ENCODE peak calls at places on chromosome 1, in four cellular contexts. U, R, M and J are unnamed samples.

GRCh38 chr1:8063298-8064068 is 37.4 kb upstream of the ERRFI1 start:
- DNase-seq in U (no peak), R (no peak), M (no peak), J (no peak)

GRCh38 chr1:162300057-162300917 is 76.4 kb downstream of the SPATA46 start:
- DNase-seq in U (no peak), R (no peak), M (peak), J (no peak)

GRCh38 chr1:150162862-150163706 is 13.4 kb downstream of the PLEKHO1 start:
- DNase-seq in U (no peak), R (peak), M (peak), J (peak)

GRCh38 chr1:32349211-32349708 is 13.0 kb downstream of the FAM229A start:
- DNase-seq in U (no peak), R (peak), M (no peak), J (peak)

GRCh38 chr1:167812972-167813371 is 91.2 kb downstream of the MPZL1 start:
- DNase-seq in U (no peak), R (no peak), M (no peak), J (no peak)

GRCh38 chr1:77825356-77825709 is 45.9 kb downstream of the MIGA1 start:
- DNase-seq in U (no peak), R (peak), M (peak), J (peak)

GRCh38 chr1:182174202-182174855 is 112.8 kb upstream of the ZNF648 start:
- DNase-seq in U (no peak), R (no peak), M (no peak), J (no peak)

GRCh38 chr1:38153426-38154088 is 107.0 kb upstream of the POU3F1 start:
- DNase-seq in U (no peak), R (no peak), M (peak), J (no peak)

GRCh38 chr1:202046227-202046626 is 35.8 kb downstream of the ELF3 start:
- DNase-seq in U (no peak), R (no peak), M (no peak), J (no peak)

GRCh38 chr1:160428053-160428452 is 27.7 kb downstream of the VANGL2 start:
- DNase-seq in U (no peak), R (no peak), M (no peak), J (no peak)

GRCh38 chr1:184025242-184025675 is 12.3 kb downstream of the COLGALT2 start:
- DNase-seq in U (no peak), R (peak), M (peak), J (no peak)

GRCh38 chr1:27057801-27058647 is 45.4 kb upstream of the TENT5B start:
- DNase-seq in U (no peak), R (no peak), M (peak), J (no peak)

GRCh38 chr1:226875641-226876295 is 5.4 kb downstream of the PSEN2 start:
- DNase-seq in U (no peak), R (no peak), M (peak), J (no peak)